ENCODE peak calls at places on chromosomes 6 and 20, in five cellular contexts. Q, S, V, I and F are unnamed samples. For H3K27me3, the result is how much of the 10 kb centered on the place peaks cover.

GRCh38 chr6:136767583-136768307 is 24.5 kb downstream of the MAP3K5 start:
- DNase-seq in Q (no peak), S (no peak), V (no peak), I (no peak), F (no peak)

GRCh38 chr20:46670585-46671584 is 18.4 kb downstream of the TP53RK start:
- DNase-seq in Q (no peak), S (no peak), V (no peak), I (no peak), F (no peak)

GRCh38 chr6:31092769-31093505 is 19.4 kb downstream of the C6orf15 start:
- DNase-seq in Q (no peak), S (no peak), V (no peak), I (no peak), F (no peak)

GRCh38 chr6:158506577-158506976 is 53.3 kb upstream of the TMEM181 start:
- DNase-seq in Q (peak), S (no peak), V (no peak), I (peak), F (no peak)

GRCh38 chr6:151493495-151494234 is at the start of gene CCDC170:
- DNase-seq in Q (no peak), S (peak), V (no peak), I (no peak), F (no peak)

GRCh38 chr6:169898788-169899480 is 147.5 kb downstream of the ERMARD start:
- DNase-seq in Q (no peak), S (no peak), V (no peak), I (no peak), F (no peak)

GRCh38 chr20:7926767-7927166 is 13.5 kb downstream of the HAO1 start:
- DNase-seq in Q (no peak), S (no peak), V (no peak), I (peak), F (peak)

GRCh38 chr20:35008411-35009342 is 53.0 kb downstream of the MYH7B start:
- DNase-seq in Q (peak), S (peak), V (no peak), I (no peak), F (no peak)

GRCh38 chr6:33987531-33988021 is 158.3 kb downstream of the GRM4 start:
- DNase-seq in Q (no peak), S (no peak), V (no peak), I (no peak), F (peak)

GRCh38 chr6:170093658-170094596 is 197.0 kb downstream of the DLL1 start:
- DNase-seq in Q (peak), S (no peak), V (no peak), I (no peak), F (no peak)

GRCh38 chr20:37345339-37346231 is at the start of gene SRC:
- DNase-seq in Q (peak), S (peak), V (no peak), I (peak), F (peak)

GRCh38 chr6:74671558-74672025 is 534.3 kb downstream of the COL12A1 start:
- DNase-seq in Q (no peak), S (peak), V (no peak), I (peak), F (no peak)

GRCh38 chr6:65505736-65506135 is 201.3 kb downstream of the EYS start:
- DNase-seq in Q (no peak), S (no peak), V (no peak), I (no peak), F (no peak)

GRCh38 chr6:140027239-140027638 is 652.8 kb upstream of the CITED2 start:
- DNase-seq in Q (no peak), S (no peak), V (no peak), I (no peak), F (no peak)

GRCh38 chr20:58044286-58044685 is 184.2 kb downstream of the ANKRD60 start:
- DNase-seq in Q (no peak), S (no peak), V (no peak), I (no peak), F (no peak)

GRCh38 chr6:137698636-137699035 is 168.4 kb upstream of the TNFAIP3 start:
- DNase-seq in Q (no peak), S (no peak), V (no peak), I (peak), F (no peak)

GRCh38 chr6:79602859-79603258 is 28.3 kb upstream of the SH3BGRL2 start:
- DNase-seq in Q (no peak), S (no peak), V (no peak), I (no peak), F (no peak)

GRCh38 chr6:3405182-3405518 is 51.7 kb downstream of the SLC22A23 start:
- DNase-seq in Q (no peak), S (no peak), V (no peak), I (no peak), F (peak)

GRCh38 chr6:21593412-21593926 is at the start of gene SOX4:
- DNase-seq in Q (peak), S (peak), V (no peak), I (peak), F (peak)

GRCh38 chr6:150641398-150642139 is 41.9 kb downstream of the PLEKHG1 start:
- DNase-seq in Q (no peak), S (no peak), V (no peak), I (no peak), F (no peak)

GRCh38 chr6:167788531-167788903 is 38.2 kb upstream of the AFDN start:
- DNase-seq in Q (peak), S (no peak), V (no peak), I (no peak), F (no peak)

GRCh38 chr6:33755070-33755869 is 8.6 kb upstream of the IP6K3 start:
- DNase-seq in Q (no peak), S (no peak), V (no peak), I (no peak), F (no peak)

GRCh38 chr20:19817017-19817416 is 59.0 kb downstream of the RIN2 start:
- DNase-seq in Q (no peak), S (no peak), V (no peak), I (peak), F (peak)

GRCh38 chr6:43125555-43125954 is 45.5 kb upstream of the SRF start:
- DNase-seq in Q (no peak), S (no peak), V (no peak), I (no peak), F (no peak)

GRCh38 chr6:64146094-64146493 is 510.5 kb downstream of the PHF3 start:
- DNase-seq in Q (no peak), S (no peak), V (no peak), I (no peak), F (peak)

GRCh38 chr20:4244700-4245485 is 229.5 kb upstream of the RNF24 start:
- DNase-seq in Q (no peak), S (no peak), V (no peak), I (no peak), F (no peak)

GRCh38 chr20:35743693-35744491 is 1.8 kb upstream of the RBM39 start:
- DNase-seq in Q (no peak), S (no peak), V (no peak), I (peak), F (no peak)

GRCh38 chr20:41361757-41362747 is 4.6 kb downstream of the EMILIN3 start:
- DNase-seq in Q (no peak), S (no peak), V (no peak), I (no peak), F (no peak)

GRCh38 chr6:142300758-142301251 is 1.0 kb upstream of the ADGRG6 start:
- DNase-seq in Q (no peak), S (peak), V (no peak), I (peak), F (peak)

GRCh38 chr6:4647414-4648365 is 128.5 kb upstream of the CDYL start:
- DNase-seq in Q (peak), S (peak), V (no peak), I (peak), F (peak)

DNA sequence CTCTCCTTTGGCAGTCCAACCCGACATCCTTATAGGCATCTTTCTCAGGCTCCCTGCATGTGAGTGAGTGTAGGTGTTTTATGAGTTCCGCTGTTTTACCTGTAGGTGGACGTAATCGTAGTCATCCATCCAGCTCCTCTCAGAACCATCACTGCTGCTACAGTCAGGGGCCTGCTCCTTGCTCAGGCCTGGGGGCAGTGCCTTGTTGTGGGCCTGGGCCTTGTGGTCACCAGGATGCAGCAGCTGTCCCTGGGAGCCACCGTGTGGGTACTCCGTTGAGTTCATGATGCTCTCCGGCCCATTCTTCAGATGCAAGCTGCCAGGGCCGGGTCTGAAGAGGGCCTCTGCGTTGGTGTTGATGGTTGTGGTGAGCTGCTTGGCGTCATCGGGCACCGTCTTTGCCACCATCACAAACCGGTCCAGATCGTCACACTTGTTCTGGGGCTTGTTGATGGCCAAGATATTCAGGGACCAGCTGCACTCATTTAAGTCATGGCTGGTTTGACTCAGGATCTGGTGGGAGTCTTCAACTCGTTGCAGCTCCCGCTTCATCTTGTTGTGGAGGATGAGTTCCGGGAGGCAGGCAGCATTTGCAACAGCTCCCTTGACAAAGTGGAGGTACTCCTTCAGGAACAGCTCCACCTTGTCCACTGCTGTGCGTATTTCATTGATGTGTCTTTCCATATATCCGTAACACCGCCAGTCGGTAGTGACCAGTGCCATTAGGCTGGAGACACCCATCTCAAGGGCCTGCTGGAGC is 42.4 kb downstream of the NEDD9 start:
- DNase-seq in Q (no peak), S (no peak), V (no peak), I (no peak), F (no peak)
- TF ChIP-seq CTCF in Q (no peak), S (no peak), V (no peak), I (no peak), F (no peak)

GRCh38 chr6:100463685-100464161 is 998 bp downstream of the SIM1 start:
- DNase-seq in Q (no peak), S (no peak), V (no peak), I (no peak), F (no peak)
- H3K27me3 ChIP-seq in Q (half or more), S (half or more), V (half or more), I (half or more), F (half or more)

DNA sequence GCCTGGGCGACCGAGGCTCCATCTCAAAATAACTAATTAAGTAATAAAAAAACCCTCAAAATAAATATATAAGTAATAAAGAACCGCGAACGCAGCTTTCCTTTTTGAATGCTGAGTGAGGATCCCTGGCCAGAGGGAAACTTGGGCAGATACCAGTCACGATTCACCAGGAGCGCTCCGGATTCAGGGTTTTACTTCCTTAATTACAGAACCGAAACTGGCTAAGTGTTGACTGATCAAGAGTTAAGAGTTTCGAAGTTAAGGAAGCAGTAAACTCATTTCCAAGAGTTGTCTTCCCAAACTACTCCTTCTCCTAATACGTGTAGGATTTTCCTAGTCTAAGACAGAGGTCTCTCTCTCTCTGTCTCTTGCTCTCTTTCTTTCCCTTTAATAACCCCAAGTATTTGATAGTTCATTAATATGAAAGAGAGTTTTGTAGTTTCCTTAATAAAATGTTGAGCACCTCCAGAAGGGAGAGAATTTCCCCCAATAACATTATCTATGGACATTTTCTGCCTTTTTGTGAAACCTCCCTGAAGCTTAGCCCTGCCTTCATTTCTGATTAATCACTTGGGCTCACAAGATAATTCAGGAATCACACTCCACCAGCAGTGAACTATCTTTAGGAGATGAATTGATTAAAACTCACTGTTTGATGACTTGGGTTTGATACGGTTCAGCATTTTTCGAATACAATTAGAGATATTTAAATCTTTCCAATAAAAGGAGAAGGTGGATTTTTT is 61.5 kb upstream of the ZNF217 start:
- DNase-seq in Q (no peak), S (no peak), V (no peak), I (no peak), F (peak)
- H3K4me3 ChIP-seq in Q (no peak), S (no peak), V (no peak), I (no peak), F (no peak)

DNA sequence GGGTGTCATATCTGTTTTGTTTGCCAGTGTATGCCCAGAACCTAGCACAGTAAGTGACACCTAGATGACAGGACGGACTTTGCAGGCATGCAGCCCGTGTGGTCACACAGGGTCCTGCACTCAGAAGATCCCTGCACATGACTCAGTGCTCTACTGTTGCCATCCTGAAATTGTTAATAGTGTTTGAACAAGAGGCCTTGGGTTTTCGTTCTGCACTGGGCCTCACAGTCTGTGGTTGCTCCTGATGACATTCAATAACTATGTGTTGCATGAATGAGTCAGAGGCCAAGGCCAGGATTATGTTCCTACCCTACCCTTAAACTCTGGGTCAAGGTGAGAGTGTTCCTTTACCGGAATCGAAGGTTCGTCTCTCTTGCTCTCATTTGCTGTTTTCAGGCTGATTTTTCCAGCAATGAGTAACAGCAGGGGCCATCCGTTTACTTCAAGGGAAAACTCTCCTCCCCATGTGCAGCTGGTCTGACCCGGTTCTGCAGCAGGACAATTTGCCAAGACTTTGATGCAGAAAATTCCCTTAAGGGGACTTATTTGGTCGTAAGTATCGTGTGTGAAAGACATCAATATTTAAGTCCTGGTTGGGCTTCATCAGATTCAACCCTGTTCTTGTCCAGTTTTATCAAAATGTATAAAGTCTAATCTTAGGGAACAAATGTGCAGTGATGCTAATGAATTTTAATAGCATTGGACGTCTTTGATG is 13.0 kb upstream of the PFDN4 start:
- DNase-seq in Q (no peak), S (no peak), V (no peak), I (peak), F (peak)
- TF ChIP-seq CTCF in Q (no peak), S (no peak), V (no peak), I (no peak), F (peak)

GRCh38 chr20:22460803-22461202 is 123.6 kb downstream of the FOXA2 start:
- DNase-seq in Q (no peak), S (no peak), V (no peak), I (no peak), F (no peak)

GRCh38 chr20:22459754-22460153 is 124.6 kb downstream of the FOXA2 start:
- DNase-seq in Q (no peak), S (no peak), V (no peak), I (no peak), F (no peak)

GRCh38 chr20:22456109-22456508 is 128.3 kb downstream of the FOXA2 start:
- DNase-seq in Q (no peak), S (no peak), V (no peak), I (no peak), F (no peak)

GRCh38 chr20:22462975-22463914 is 121.1 kb downstream of the FOXA2 start:
- DNase-seq in Q (no peak), S (no peak), V (no peak), I (no peak), F (peak)

GRCh38 chr20:22460231-22460630 is 124.1 kb downstream of the FOXA2 start:
- DNase-seq in Q (no peak), S (no peak), V (no peak), I (no peak), F (peak)
- H3K27me3 ChIP-seq in Q (under half), S (under half), V (under half), I (under half), F (under half)

GRCh38 chr6:44233560-44234100 is 10.2 kb downstream of the SLC29A1 start:
- DNase-seq in Q (no peak), S (no peak), V (no peak), I (no peak), F (no peak)
- H3K4me3 ChIP-seq in Q (no peak), S (no peak), V (no peak), I (no peak), F (no peak)

GRCh38 chr20:60371456-60371855 is 413.2 kb downstream of the CDH26 start:
- DNase-seq in Q (no peak), S (no peak), V (no peak), I (no peak), F (no peak)
- TF ChIP-seq CTCF in Q (no peak), S (no peak), V (no peak), I (no peak), F (no peak)

GRCh38 chr6:343226-343935 is 48.2 kb upstream of the IRF4 start:
- DNase-seq in Q (no peak), S (no peak), V (no peak), I (no peak), F (no peak)
- H3K27me3 ChIP-seq in Q (under half), S (under half), V (under half), I (under half), F (under half)

GRCh38 chr20:48656661-48657211 is 171.1 kb downstream of the PREX1 start:
- DNase-seq in Q (no peak), S (no peak), V (no peak), I (no peak), F (no peak)
- H3K4me3 ChIP-seq in Q (no peak), S (no peak), V (no peak), I (no peak), F (no peak)

GRCh38 chr6:44132476-44132875 is 5.1 kb downstream of the TMEM63B start:
- DNase-seq in Q (no peak), S (no peak), V (no peak), I (no peak), F (peak)
- TF ChIP-seq CTCF in Q (no peak), S (no peak), V (no peak), I (no peak), F (no peak)